ENCODE peak calls at places on chromosomes 6 and 20, in ten cellular contexts. One of them, this sample, is unnamed.

GRCh38 chr6:138188278-138188923 is 26.7 kb downstream of the ARFGEF3 start:
- DNase-seq in transverse colon: peak; percentile 29
- DNase-seq in lung: no peak
- DNase-seq in PC-9: peak; percentile 43
- DNase-seq in heart left ventricle: no peak
- DNase-seq in nephron progenitor cell: no peak
- DNase-seq in adrenal gland: no peak
- DNase-seq in left lung: no peak
- DNase-seq in breast epithelium: no peak
- DNase-seq in H1: peak; percentile 43
- DNase-seq in this sample: no peak

GRCh38 chr20:61057313-61058171 is 194.5 kb upstream of the CDH4 start:
- DNase-seq in transverse colon: no peak
- DNase-seq in lung: no peak
- DNase-seq in PC-9: no peak
- DNase-seq in heart left ventricle: peak; percentile 1
- DNase-seq in nephron progenitor cell: no peak
- DNase-seq in adrenal gland: no peak
- DNase-seq in left lung: no peak
- DNase-seq in breast epithelium: no peak
- DNase-seq in H1: no peak
- DNase-seq in this sample: no peak

GRCh38 chr6:72048080-72048479 is 161.7 kb downstream of the RIMS1 start:
- DNase-seq in transverse colon: no peak
- DNase-seq in lung: no peak
- DNase-seq in PC-9: no peak
- DNase-seq in heart left ventricle: no peak
- DNase-seq in nephron progenitor cell: no peak
- DNase-seq in adrenal gland: no peak
- DNase-seq in left lung: no peak
- DNase-seq in breast epithelium: no peak
- DNase-seq in H1: no peak
- DNase-seq in this sample: no peak

GRCh38 chr20:58891686-58892125 is 39.2 kb downstream of the GNAS start:
- DNase-seq in transverse colon: peak; percentile 36
- DNase-seq in lung: no peak
- DNase-seq in PC-9: no peak
- DNase-seq in heart left ventricle: peak; percentile 61
- DNase-seq in nephron progenitor cell: peak; percentile 67
- DNase-seq in adrenal gland: peak; percentile 38
- DNase-seq in left lung: peak; percentile 74
- DNase-seq in breast epithelium: no peak
- DNase-seq in H1: no peak
- DNase-seq in this sample: no peak

GRCh38 chr20:52490715-52491430 is 299.3 kb upstream of the ZFP64 start:
- DNase-seq in transverse colon: no peak
- DNase-seq in lung: no peak
- DNase-seq in PC-9: peak; percentile 94
- DNase-seq in heart left ventricle: no peak
- DNase-seq in nephron progenitor cell: no peak
- DNase-seq in adrenal gland: no peak
- DNase-seq in left lung: no peak
- DNase-seq in breast epithelium: no peak
- DNase-seq in H1: no peak
- DNase-seq in this sample: no peak

GRCh38 chr6:128018821-128019220 is 118.0 kb upstream of the THEMIS start:
- DNase-seq in transverse colon: no peak
- DNase-seq in lung: no peak
- DNase-seq in PC-9: no peak
- DNase-seq in heart left ventricle: no peak
- DNase-seq in nephron progenitor cell: no peak
- DNase-seq in adrenal gland: no peak
- DNase-seq in left lung: no peak
- DNase-seq in breast epithelium: no peak
- DNase-seq in H1: no peak
- DNase-seq in this sample: no peak

GRCh38 chr6:104239971-104240370 is 619.7 kb downstream of the HACE1 start:
- DNase-seq in transverse colon: no peak
- DNase-seq in lung: no peak
- DNase-seq in PC-9: no peak
- DNase-seq in heart left ventricle: no peak
- DNase-seq in nephron progenitor cell: no peak
- DNase-seq in adrenal gland: no peak
- DNase-seq in left lung: no peak
- DNase-seq in breast epithelium: no peak
- DNase-seq in H1: no peak
- DNase-seq in this sample: no peak

GRCh38 chr20:11918280-11918952 is 723 bp downstream of the BTBD3 start:
- DNase-seq in transverse colon: no peak
- DNase-seq in lung: no peak
- DNase-seq in PC-9: no peak
- DNase-seq in heart left ventricle: no peak
- DNase-seq in nephron progenitor cell: no peak
- DNase-seq in adrenal gland: no peak
- DNase-seq in left lung: no peak
- DNase-seq in breast epithelium: no peak
- DNase-seq in H1: no peak
- DNase-seq in this sample: no peak

GRCh38 chr20:48326868-48327267 is 500.9 kb downstream of the PREX1 start:
- DNase-seq in transverse colon: no peak
- DNase-seq in lung: no peak
- DNase-seq in PC-9: no peak
- DNase-seq in heart left ventricle: peak; percentile 45
- DNase-seq in nephron progenitor cell: no peak
- DNase-seq in adrenal gland: peak; percentile 82
- DNase-seq in left lung: no peak
- DNase-seq in breast epithelium: no peak
- DNase-seq in H1: no peak
- DNase-seq in this sample: no peak

GRCh38 chr6:169961772-169962561 is 210.5 kb downstream of the ERMARD start:
- DNase-seq in transverse colon: peak; percentile 21
- DNase-seq in lung: no peak
- DNase-seq in PC-9: no peak
- DNase-seq in heart left ventricle: no peak
- DNase-seq in nephron progenitor cell: peak; percentile 71
- DNase-seq in adrenal gland: no peak
- DNase-seq in left lung: peak; percentile 81
- DNase-seq in breast epithelium: peak; percentile 50
- DNase-seq in H1: peak; percentile 76
- DNase-seq in this sample: no peak

GRCh38 chr6:153312633-153313032 is 181.6 kb upstream of the RGS17 start:
- DNase-seq in transverse colon: peak; percentile 12
- DNase-seq in lung: peak; percentile 74
- DNase-seq in PC-9: no peak
- DNase-seq in heart left ventricle: peak; percentile 44
- DNase-seq in nephron progenitor cell: peak; percentile 25
- DNase-seq in adrenal gland: no peak
- DNase-seq in left lung: peak; percentile 79
- DNase-seq in breast epithelium: no peak
- DNase-seq in H1: peak; percentile 48
- DNase-seq in this sample: no peak

GRCh38 chr20:53023717-53024116 is 51.6 kb downstream of the TSHZ2 start:
- DNase-seq in transverse colon: no peak
- DNase-seq in lung: no peak
- DNase-seq in PC-9: no peak
- DNase-seq in heart left ventricle: no peak
- DNase-seq in nephron progenitor cell: no peak
- DNase-seq in adrenal gland: no peak
- DNase-seq in left lung: no peak
- DNase-seq in breast epithelium: no peak
- DNase-seq in H1: no peak
- DNase-seq in this sample: no peak

GRCh38 chr6:56758120-56758519 is 115.4 kb upstream of the DST start:
- DNase-seq in transverse colon: no peak
- DNase-seq in lung: peak; percentile 40
- DNase-seq in PC-9: peak; percentile 36
- DNase-seq in heart left ventricle: no peak
- DNase-seq in nephron progenitor cell: no peak
- DNase-seq in adrenal gland: no peak
- DNase-seq in left lung: no peak
- DNase-seq in breast epithelium: no peak
- DNase-seq in H1: no peak
- DNase-seq in this sample: no peak

GRCh38 chr6:38933426-38933825 is 115.2 kb upstream of the GLP1R start:
- DNase-seq in transverse colon: no peak
- DNase-seq in lung: no peak
- DNase-seq in PC-9: no peak
- DNase-seq in heart left ventricle: no peak
- DNase-seq in nephron progenitor cell: no peak
- DNase-seq in adrenal gland: no peak
- DNase-seq in left lung: no peak
- DNase-seq in breast epithelium: no peak
- DNase-seq in H1: no peak
- DNase-seq in this sample: no peak
- TF ChIP-seq CTCF in transverse colon: no peak
- TF ChIP-seq CTCF in lung: no peak
- TF ChIP-seq CTCF in PC-9: peak; percentile 60
- TF ChIP-seq CTCF in heart left ventricle: peak; percentile 9
- TF ChIP-seq CTCF in nephron progenitor cell: no peak
- TF ChIP-seq CTCF in adrenal gland: peak; percentile 36
- TF ChIP-seq CTCF in left lung: no peak
- TF ChIP-seq CTCF in breast epithelium: no peak
- TF ChIP-seq CTCF in H1: peak; percentile 14
- TF ChIP-seq CTCF in this sample: peak; percentile 34

DNA sequence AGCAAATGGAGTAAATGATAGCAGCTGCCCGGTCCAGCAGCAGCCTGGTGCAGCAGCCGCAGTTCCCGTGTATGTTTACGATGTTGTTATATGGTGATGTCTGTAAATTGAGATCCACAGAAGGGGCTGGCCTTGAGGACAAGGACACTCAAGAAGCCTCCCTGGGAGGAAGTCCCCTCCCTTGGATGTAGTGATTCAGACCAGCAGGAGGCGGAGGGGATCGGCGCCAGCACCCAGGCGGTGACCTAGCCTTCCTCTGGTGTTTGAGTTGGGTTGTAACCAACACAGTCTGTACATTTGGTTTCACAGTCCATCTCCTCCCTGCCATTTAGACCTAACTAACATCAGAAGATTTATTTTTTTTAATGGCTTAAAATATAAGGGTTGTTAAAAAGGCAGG is 187.8 kb downstream of the SYNDIG1 start:
- DNase-seq in transverse colon: no peak
- DNase-seq in lung: no peak
- DNase-seq in PC-9: no peak
- DNase-seq in heart left ventricle: no peak
- DNase-seq in nephron progenitor cell: peak; percentile 25
- DNase-seq in adrenal gland: no peak
- DNase-seq in left lung: no peak
- DNase-seq in breast epithelium: no peak
- DNase-seq in H1: no peak
- DNase-seq in this sample: no peak
- TF ChIP-seq CTCF in transverse colon: no peak
- TF ChIP-seq CTCF in lung: no peak
- TF ChIP-seq CTCF in PC-9: no peak
- TF ChIP-seq CTCF in heart left ventricle: no peak
- TF ChIP-seq CTCF in nephron progenitor cell: no peak
- TF ChIP-seq CTCF in adrenal gland: no peak
- TF ChIP-seq CTCF in left lung: no peak
- TF ChIP-seq CTCF in breast epithelium: no peak
- TF ChIP-seq CTCF in H1: no peak
- TF ChIP-seq CTCF in this sample: no peak

DNA sequence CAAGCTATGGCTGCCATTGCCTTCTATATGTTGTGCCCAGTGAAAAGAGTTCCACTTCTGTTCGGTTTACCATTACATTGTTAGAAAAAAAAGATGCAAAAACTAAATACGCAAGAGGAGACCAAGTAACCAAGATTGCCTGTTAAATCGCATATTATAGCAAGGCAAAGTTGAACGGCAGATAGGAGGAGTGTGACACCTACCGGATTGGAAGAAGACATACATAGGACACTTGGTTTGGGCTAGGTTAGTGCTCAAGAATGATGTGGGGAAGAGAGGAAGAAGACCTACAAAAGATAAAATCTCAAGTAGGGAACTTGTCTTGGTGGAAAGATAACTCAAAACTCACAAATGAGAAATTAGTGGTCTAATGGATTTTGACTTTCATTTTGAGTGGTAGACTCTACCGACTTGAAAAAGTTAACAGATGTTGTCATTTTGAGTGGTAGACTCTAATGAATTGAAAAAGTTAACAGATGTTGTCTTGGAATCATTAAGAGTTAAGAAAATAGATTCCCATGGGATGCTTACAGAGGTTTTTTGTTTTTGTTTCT is 95.5 kb downstream of the F13A1 start:
- DNase-seq in transverse colon: no peak
- DNase-seq in lung: no peak
- DNase-seq in PC-9: no peak
- DNase-seq in heart left ventricle: no peak
- DNase-seq in nephron progenitor cell: no peak
- DNase-seq in adrenal gland: no peak
- DNase-seq in left lung: no peak
- DNase-seq in breast epithelium: no peak
- DNase-seq in H1: no peak
- DNase-seq in this sample: no peak
- TF ChIP-seq CTCF in transverse colon: no peak
- TF ChIP-seq CTCF in lung: no peak
- TF ChIP-seq CTCF in PC-9: peak; percentile 21
- TF ChIP-seq CTCF in heart left ventricle: no peak
- TF ChIP-seq CTCF in nephron progenitor cell: no peak
- TF ChIP-seq CTCF in adrenal gland: no peak
- TF ChIP-seq CTCF in left lung: no peak
- TF ChIP-seq CTCF in breast epithelium: no peak
- TF ChIP-seq CTCF in H1: no peak
- TF ChIP-seq CTCF in this sample: no peak

DNA sequence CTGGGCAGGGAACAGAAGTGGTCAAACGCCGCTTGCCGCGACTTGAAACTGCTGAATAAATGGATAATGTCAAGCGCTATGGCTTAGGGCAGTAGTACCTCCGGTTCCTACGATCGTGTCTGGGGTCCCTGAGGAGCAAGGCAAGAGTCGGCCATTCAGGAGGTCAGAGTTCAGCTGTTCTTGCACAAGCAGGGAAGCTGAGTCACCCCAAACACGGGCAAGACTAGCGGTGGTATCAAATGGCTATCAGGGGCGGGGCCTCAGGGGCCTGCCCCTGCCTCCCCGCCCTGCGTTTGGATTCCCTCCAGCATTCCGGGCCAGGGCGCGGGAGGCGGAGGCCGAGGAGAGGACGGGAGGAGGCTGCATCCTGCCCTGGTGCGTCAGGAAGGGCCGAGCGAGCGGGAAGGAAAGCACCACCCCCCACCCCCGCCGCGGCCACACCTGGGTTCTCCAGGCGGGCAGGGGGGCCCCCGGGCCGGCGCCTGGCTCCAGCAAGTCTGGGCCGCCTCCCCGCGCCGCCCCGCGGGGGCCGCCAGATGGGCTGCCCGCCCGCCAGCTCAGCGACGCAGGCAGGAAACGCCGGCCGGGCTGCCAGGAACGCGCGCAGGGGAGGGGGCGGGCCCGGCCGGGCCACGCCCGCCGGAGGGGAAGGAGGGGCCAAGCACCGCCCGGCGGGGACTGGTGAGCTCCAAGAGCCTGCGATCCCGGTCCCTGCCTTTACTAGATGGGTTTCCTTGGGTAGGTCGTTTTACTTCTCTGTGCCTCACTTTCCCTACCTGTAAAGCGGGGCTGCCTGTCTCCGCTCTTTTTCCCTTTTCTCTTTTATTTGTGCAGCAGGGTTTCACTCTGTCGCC is 32.2 kb upstream of the ID1 start:
- DNase-seq in transverse colon: peak; percentile 96
- DNase-seq in lung: peak; percentile 96
- DNase-seq in PC-9: peak; percentile 95
- DNase-seq in heart left ventricle: peak; percentile 96
- DNase-seq in nephron progenitor cell: peak; percentile 90
- DNase-seq in adrenal gland: peak; percentile 98
- DNase-seq in left lung: peak; percentile 98
- DNase-seq in breast epithelium: peak; percentile 90
- DNase-seq in H1: peak; percentile 92
- DNase-seq in this sample: no peak
- TF ChIP-seq CTCF in transverse colon: peak; percentile 10
- TF ChIP-seq CTCF in lung: no peak
- TF ChIP-seq CTCF in PC-9: no peak
- TF ChIP-seq CTCF in heart left ventricle: no peak
- TF ChIP-seq CTCF in nephron progenitor cell: no peak
- TF ChIP-seq CTCF in adrenal gland: no peak
- TF ChIP-seq CTCF in left lung: no peak
- TF ChIP-seq CTCF in breast epithelium: peak; percentile 14
- TF ChIP-seq CTCF in H1: no peak
- TF ChIP-seq CTCF in this sample: no peak